ENCODE peak calls at places on chromosomes 6 and 20, in nine cellular contexts. F is Ammon's horn; C is aorta; Q is AG08396; N is glomerular endothelial cell; R is activated T-cell treated with anti-CD3 and anti-CD28 coated beads for 1 hour; K is posterior cingulate gyrus; H is A549; L is stimulated activated CD8-positive, alpha-beta memory T cell treated with anti-CD3 and anti-CD28 coated beads, Interleukin-15, amount 100 ng/mL, for 4 hours. I is an unnamed sample.

GRCh38 chr6:114997813-114998292 is 655.0 kb upstream of the HS3ST5 start:
- DNase-seq in F (no peak), C (no peak), Q (no peak), N (no peak), R (no peak), K (no peak), H (no peak), L (no peak), I (no peak)

GRCh38 chr6:156840136-156840535 is 63.0 kb downstream of the ARID1B start:
- DNase-seq in F (no peak), C (no peak), Q (no peak), N (no peak), R (no peak), K (no peak), H (no peak), L (no peak), I (no peak)

GRCh38 chr6:143270026-143270425 is 180.5 kb downstream of the ADAT2 start:
- DNase-seq in F (no peak), C (no peak), Q (no peak), N (no peak), R (no peak), K (no peak), H (no peak), L (no peak), I (no peak)

GRCh38 chr6:46284472-46284871 is 113.7 kb upstream of the ENPP5 start:
- DNase-seq in F (no peak), C (no peak), Q (no peak), N (no peak), R (no peak), K (no peak), H (no peak), L (no peak), I (no peak)

GRCh38 chr6:139068846-139069245 is 40.3 kb downstream of the ABRACL start:
- DNase-seq in F (no peak), C (no peak), Q (no peak), N (no peak), R (no peak), K (no peak), H (no peak), L (no peak), I (no peak)

GRCh38 chr20:7980332-7981046 is 39.1 kb downstream of the TMX4 start:
- DNase-seq in F (peak; percentile 59), C (no peak), Q (peak; percentile 37), N (peak; percentile 20), R (no peak), K (no peak), H (peak; percentile 70), L (no peak), I (no peak)

GRCh38 chr6:3742076-3742425 is 9.5 kb downstream of the PXDC1 start:
- DNase-seq in F (no peak), C (no peak), Q (no peak), N (no peak), R (no peak), K (no peak), H (no peak), L (no peak), I (no peak)

GRCh38 chr6:16679050-16679449 is 82.2 kb downstream of the ATXN1 start:
- DNase-seq in F (no peak), C (no peak), Q (no peak), N (no peak), R (no peak), K (no peak), H (no peak), L (no peak), I (no peak)

GRCh38 chr6:36075656-36076055 is 48.0 kb downstream of the MAPK14 start:
- DNase-seq in F (no peak), C (no peak), Q (no peak), N (no peak), R (no peak), K (no peak), H (peak; percentile 21), L (no peak), I (no peak)

GRCh38 chr6:41713161-41713649 is 22.2 kb downstream of the TFEB start:
- DNase-seq in F (peak; percentile 83), C (peak; percentile 65), Q (peak; percentile 42), N (no peak), R (no peak), K (peak; percentile 99), H (peak; percentile 77), L (no peak), I (no peak)

GRCh38 chr6:78243519-78243918 is 590.7 kb downstream of the MEI4 start:
- DNase-seq in F (no peak), C (no peak), Q (no peak), N (peak; percentile 34), R (no peak), K (no peak), H (no peak), L (no peak), I (no peak)

GRCh38 chr6:12152023-12152960 is 137.9 kb upstream of the EDN1 start:
- DNase-seq in F (peak; percentile 59), C (no peak), Q (no peak), N (no peak), R (no peak), K (no peak), H (no peak), L (no peak), I (no peak)

GRCh38 chr20:1803216-1804128 is 91.7 kb upstream of the SIRPA start:
- DNase-seq in F (peak; percentile 83), C (peak; percentile 92), Q (peak; percentile 58), N (no peak), R (peak; percentile 4), K (peak; percentile 92), H (no peak), L (no peak), I (no peak)

GRCh38 chr6:18746727-18747126 is 359.6 kb downstream of the RNF144B start:
- DNase-seq in F (no peak), C (no peak), Q (no peak), N (no peak), R (no peak), K (no peak), H (no peak), L (no peak), I (no peak)

GRCh38 chr20:60224914-60225313 is 266.7 kb downstream of the CDH26 start:
- DNase-seq in F (no peak), C (no peak), Q (no peak), N (no peak), R (no peak), K (no peak), H (peak; percentile 22), L (no peak), I (no peak)

GRCh38 chr6:29992792-29993191 is 50.5 kb downstream of the HLA-A start:
- DNase-seq in F (no peak), C (no peak), Q (peak; percentile 73), N (no peak), R (no peak), K (no peak), H (no peak), L (no peak), I (no peak)

GRCh38 chr6:12200025-12200424 is 90.1 kb upstream of the EDN1 start:
- DNase-seq in F (no peak), C (no peak), Q (no peak), N (no peak), R (no peak), K (no peak), H (no peak), L (no peak), I (no peak)

GRCh38 chr20:59780494-59781185 is 152.8 kb downstream of the SYCP2 start:
- DNase-seq in F (no peak), C (no peak), Q (no peak), N (no peak), R (no peak), K (no peak), H (no peak), L (no peak), I (no peak)

GRCh38 chr20:4966826-4967751 is 34.2 kb downstream of the SLC23A2 start:
- DNase-seq in F (no peak), C (no peak), Q (no peak), N (no peak), R (no peak), K (no peak), H (no peak), L (no peak), I (no peak)

GRCh38 chr6:37809144-37809543 is 10.4 kb upstream of the ZFAND3 start:
- DNase-seq in F (no peak), C (no peak), Q (peak; percentile 48), N (no peak), R (no peak), K (no peak), H (no peak), L (no peak), I (no peak)

GRCh38 chr20:50425076-50425475 is 85.1 kb upstream of the PTPN1 start:
- DNase-seq in F (no peak), C (no peak), Q (no peak), N (no peak), R (no peak), K (no peak), H (no peak), L (no peak), I (no peak)

GRCh38 chr20:1227121-1227582 is 1.3 kb downstream of the RAD21L1 start:
- DNase-seq in F (no peak), C (no peak), Q (no peak), N (no peak), R (no peak), K (no peak), H (no peak), L (no peak), I (no peak)

GRCh38 chr6:6283747-6284146 is 36.7 kb downstream of the F13A1 start:
- DNase-seq in F (no peak), C (no peak), Q (no peak), N (no peak), R (no peak), K (no peak), H (no peak), L (no peak), I (no peak)

GRCh38 chr20:34896086-34896551 is 19.7 kb downstream of the ACSS2 start:
- DNase-seq in F (no peak), C (no peak), Q (no peak), N (no peak), R (no peak), K (no peak), H (no peak), L (no peak), I (no peak)

GRCh38 chr6:18489335-18489734 is 102.2 kb downstream of the RNF144B start:
- DNase-seq in F (no peak), C (no peak), Q (no peak), N (no peak), R (no peak), K (no peak), H (no peak), L (no peak), I (no peak)

GRCh38 chr6:87066449-87067288 is 28.2 kb downstream of the CGA start:
- DNase-seq in F (peak; percentile 82), C (no peak), Q (peak; percentile 68), N (peak; percentile 31), R (no peak), K (no peak), H (peak; percentile 28), L (no peak), I (no peak)

GRCh38 chr6:3568396-3569082 is 111.7 kb upstream of the SLC22A23 start:
- DNase-seq in F (no peak), C (no peak), Q (no peak), N (no peak), R (no peak), K (no peak), H (no peak), L (no peak), I (no peak)

I was measured in CD4-positive, alpha-beta T cell.